ENCODE peak calls at places on chromosome 11, in five cellular contexts. One of them, this sample, is unnamed.

GRCh38 chr11:96217206-96217605 is 125.8 kb downstream of the MAML2 start:
- DNase-seq in stimulated activated CD4-positive, alpha-beta T cell treated with anti-CD3 and anti-CD28 coated beads, TNF-alpha, amount 100 ng/mL, for 4 hours: no peak
- DNase-seq in activated naive CD8-positive, alpha-beta T cell treated with anti-CD3 and anti-CD28 coated beads, Interleukin-2, amount 50 U/mL, for 16 hours: no peak
- DNase-seq in stimulated activated CD8-positive, alpha-beta memory T cell treated with anti-CD3 and anti-CD28 coated beads, Interleukin-2, amount 100 ng/mL, for 1 hour: no peak
- DNase-seq in SW 1271: no peak
- DNase-seq in this sample: no peak

GRCh38 chr11:131810511-131810910 is 440.1 kb downstream of the NTM start:
- DNase-seq in stimulated activated CD4-positive, alpha-beta T cell treated with anti-CD3 and anti-CD28 coated beads, TNF-alpha, amount 100 ng/mL, for 4 hours: no peak
- DNase-seq in activated naive CD8-positive, alpha-beta T cell treated with anti-CD3 and anti-CD28 coated beads, Interleukin-2, amount 50 U/mL, for 16 hours: no peak
- DNase-seq in stimulated activated CD8-positive, alpha-beta memory T cell treated with anti-CD3 and anti-CD28 coated beads, Interleukin-2, amount 100 ng/mL, for 1 hour: no peak
- DNase-seq in SW 1271: no peak
- DNase-seq in this sample: no peak

GRCh38 chr11:77149716-77150392 is 21.8 kb downstream of the MYO7A start:
- DNase-seq in stimulated activated CD4-positive, alpha-beta T cell treated with anti-CD3 and anti-CD28 coated beads, TNF-alpha, amount 100 ng/mL, for 4 hours: no peak
- DNase-seq in activated naive CD8-positive, alpha-beta T cell treated with anti-CD3 and anti-CD28 coated beads, Interleukin-2, amount 50 U/mL, for 16 hours: no peak
- DNase-seq in stimulated activated CD8-positive, alpha-beta memory T cell treated with anti-CD3 and anti-CD28 coated beads, Interleukin-2, amount 100 ng/mL, for 1 hour: no peak
- DNase-seq in SW 1271: no peak
- DNase-seq in this sample: no peak

GRCh38 chr11:57432714-57433163 is 5.8 kb upstream of the SLC43A3 start:
- DNase-seq in stimulated activated CD4-positive, alpha-beta T cell treated with anti-CD3 and anti-CD28 coated beads, TNF-alpha, amount 100 ng/mL, for 4 hours: no peak
- DNase-seq in activated naive CD8-positive, alpha-beta T cell treated with anti-CD3 and anti-CD28 coated beads, Interleukin-2, amount 50 U/mL, for 16 hours: no peak
- DNase-seq in stimulated activated CD8-positive, alpha-beta memory T cell treated with anti-CD3 and anti-CD28 coated beads, Interleukin-2, amount 100 ng/mL, for 1 hour: no peak
- DNase-seq in SW 1271: no peak
- DNase-seq in this sample: peak; percentile 96

GRCh38 chr11:112255075-112255739 is 5.5 kb downstream of the PLET1 start:
- DNase-seq in stimulated activated CD4-positive, alpha-beta T cell treated with anti-CD3 and anti-CD28 coated beads, TNF-alpha, amount 100 ng/mL, for 4 hours: no peak
- DNase-seq in activated naive CD8-positive, alpha-beta T cell treated with anti-CD3 and anti-CD28 coated beads, Interleukin-2, amount 50 U/mL, for 16 hours: no peak
- DNase-seq in stimulated activated CD8-positive, alpha-beta memory T cell treated with anti-CD3 and anti-CD28 coated beads, Interleukin-2, amount 100 ng/mL, for 1 hour: no peak
- DNase-seq in SW 1271: no peak
- DNase-seq in this sample: peak; percentile 61

GRCh38 chr11:67352546-67353316 is 615 bp downstream of the POLD4 start:
- DNase-seq in stimulated activated CD4-positive, alpha-beta T cell treated with anti-CD3 and anti-CD28 coated beads, TNF-alpha, amount 100 ng/mL, for 4 hours: no peak
- DNase-seq in activated naive CD8-positive, alpha-beta T cell treated with anti-CD3 and anti-CD28 coated beads, Interleukin-2, amount 50 U/mL, for 16 hours: no peak
- DNase-seq in stimulated activated CD8-positive, alpha-beta memory T cell treated with anti-CD3 and anti-CD28 coated beads, Interleukin-2, amount 100 ng/mL, for 1 hour: no peak
- DNase-seq in SW 1271: peak; percentile 64
- DNase-seq in this sample: peak; percentile 40

GRCh38 chr11:79371152-79371551 is 69.7 kb downstream of the TENM4 start:
- DNase-seq in stimulated activated CD4-positive, alpha-beta T cell treated with anti-CD3 and anti-CD28 coated beads, TNF-alpha, amount 100 ng/mL, for 4 hours: no peak
- DNase-seq in activated naive CD8-positive, alpha-beta T cell treated with anti-CD3 and anti-CD28 coated beads, Interleukin-2, amount 50 U/mL, for 16 hours: no peak
- DNase-seq in stimulated activated CD8-positive, alpha-beta memory T cell treated with anti-CD3 and anti-CD28 coated beads, Interleukin-2, amount 100 ng/mL, for 1 hour: no peak
- DNase-seq in SW 1271: no peak
- DNase-seq in this sample: no peak

GRCh38 chr11:898160-898517 is 12.5 kb downstream of the CHID1 start:
- DNase-seq in stimulated activated CD4-positive, alpha-beta T cell treated with anti-CD3 and anti-CD28 coated beads, TNF-alpha, amount 100 ng/mL, for 4 hours: no peak
- DNase-seq in activated naive CD8-positive, alpha-beta T cell treated with anti-CD3 and anti-CD28 coated beads, Interleukin-2, amount 50 U/mL, for 16 hours: no peak
- DNase-seq in stimulated activated CD8-positive, alpha-beta memory T cell treated with anti-CD3 and anti-CD28 coated beads, Interleukin-2, amount 100 ng/mL, for 1 hour: no peak
- DNase-seq in SW 1271: peak; percentile 5
- DNase-seq in this sample: no peak

GRCh38 chr11:100761806-100762205 is 74.7 kb downstream of the ARHGAP42 start:
- DNase-seq in stimulated activated CD4-positive, alpha-beta T cell treated with anti-CD3 and anti-CD28 coated beads, TNF-alpha, amount 100 ng/mL, for 4 hours: no peak
- DNase-seq in activated naive CD8-positive, alpha-beta T cell treated with anti-CD3 and anti-CD28 coated beads, Interleukin-2, amount 50 U/mL, for 16 hours: no peak
- DNase-seq in stimulated activated CD8-positive, alpha-beta memory T cell treated with anti-CD3 and anti-CD28 coated beads, Interleukin-2, amount 100 ng/mL, for 1 hour: no peak
- DNase-seq in SW 1271: no peak
- DNase-seq in this sample: no peak

GRCh38 chr11:74535371-74536118 is 42.0 kb upstream of the LIPT2 start:
- DNase-seq in stimulated activated CD4-positive, alpha-beta T cell treated with anti-CD3 and anti-CD28 coated beads, TNF-alpha, amount 100 ng/mL, for 4 hours: no peak
- DNase-seq in activated naive CD8-positive, alpha-beta T cell treated with anti-CD3 and anti-CD28 coated beads, Interleukin-2, amount 50 U/mL, for 16 hours: no peak
- DNase-seq in stimulated activated CD8-positive, alpha-beta memory T cell treated with anti-CD3 and anti-CD28 coated beads, Interleukin-2, amount 100 ng/mL, for 1 hour: no peak
- DNase-seq in SW 1271: no peak
- DNase-seq in this sample: no peak

GRCh38 chr11:1508491-1508891 is 21.9 kb upstream of the MOB2 start:
- DNase-seq in stimulated activated CD4-positive, alpha-beta T cell treated with anti-CD3 and anti-CD28 coated beads, TNF-alpha, amount 100 ng/mL, for 4 hours: no peak
- DNase-seq in activated naive CD8-positive, alpha-beta T cell treated with anti-CD3 and anti-CD28 coated beads, Interleukin-2, amount 50 U/mL, for 16 hours: no peak
- DNase-seq in stimulated activated CD8-positive, alpha-beta memory T cell treated with anti-CD3 and anti-CD28 coated beads, Interleukin-2, amount 100 ng/mL, for 1 hour: no peak
- DNase-seq in SW 1271: no peak
- DNase-seq in this sample: no peak

GRCh38 chr11:46291441-46292143 is 14.1 kb downstream of the CREB3L1 start:
- DNase-seq in stimulated activated CD4-positive, alpha-beta T cell treated with anti-CD3 and anti-CD28 coated beads, TNF-alpha, amount 100 ng/mL, for 4 hours: no peak
- DNase-seq in activated naive CD8-positive, alpha-beta T cell treated with anti-CD3 and anti-CD28 coated beads, Interleukin-2, amount 50 U/mL, for 16 hours: no peak
- DNase-seq in stimulated activated CD8-positive, alpha-beta memory T cell treated with anti-CD3 and anti-CD28 coated beads, Interleukin-2, amount 100 ng/mL, for 1 hour: no peak
- DNase-seq in SW 1271: no peak
- DNase-seq in this sample: no peak

GRCh38 chr11:84886344-84886743 is 740.8 kb downstream of the DLG2 start:
- DNase-seq in stimulated activated CD4-positive, alpha-beta T cell treated with anti-CD3 and anti-CD28 coated beads, TNF-alpha, amount 100 ng/mL, for 4 hours: no peak
- DNase-seq in activated naive CD8-positive, alpha-beta T cell treated with anti-CD3 and anti-CD28 coated beads, Interleukin-2, amount 50 U/mL, for 16 hours: no peak
- DNase-seq in stimulated activated CD8-positive, alpha-beta memory T cell treated with anti-CD3 and anti-CD28 coated beads, Interleukin-2, amount 100 ng/mL, for 1 hour: no peak
- DNase-seq in SW 1271: no peak
- DNase-seq in this sample: no peak

GRCh38 chr11:133504906-133505305 is 27.4 kb downstream of the OPCML start:
- DNase-seq in stimulated activated CD4-positive, alpha-beta T cell treated with anti-CD3 and anti-CD28 coated beads, TNF-alpha, amount 100 ng/mL, for 4 hours: no peak
- DNase-seq in activated naive CD8-positive, alpha-beta T cell treated with anti-CD3 and anti-CD28 coated beads, Interleukin-2, amount 50 U/mL, for 16 hours: no peak
- DNase-seq in stimulated activated CD8-positive, alpha-beta memory T cell treated with anti-CD3 and anti-CD28 coated beads, Interleukin-2, amount 100 ng/mL, for 1 hour: no peak
- DNase-seq in SW 1271: no peak
- DNase-seq in this sample: no peak

GRCh38 chr11:9717040-9717357 is 53.1 kb downstream of the SWAP70 start:
- DNase-seq in stimulated activated CD4-positive, alpha-beta T cell treated with anti-CD3 and anti-CD28 coated beads, TNF-alpha, amount 100 ng/mL, for 4 hours: no peak
- DNase-seq in activated naive CD8-positive, alpha-beta T cell treated with anti-CD3 and anti-CD28 coated beads, Interleukin-2, amount 50 U/mL, for 16 hours: no peak
- DNase-seq in stimulated activated CD8-positive, alpha-beta memory T cell treated with anti-CD3 and anti-CD28 coated beads, Interleukin-2, amount 100 ng/mL, for 1 hour: no peak
- DNase-seq in SW 1271: no peak
- DNase-seq in this sample: no peak

GRCh38 chr11:2548596-2548995 is 103.8 kb downstream of the KCNQ1 start:
- DNase-seq in stimulated activated CD4-positive, alpha-beta T cell treated with anti-CD3 and anti-CD28 coated beads, TNF-alpha, amount 100 ng/mL, for 4 hours: no peak
- DNase-seq in activated naive CD8-positive, alpha-beta T cell treated with anti-CD3 and anti-CD28 coated beads, Interleukin-2, amount 50 U/mL, for 16 hours: no peak
- DNase-seq in stimulated activated CD8-positive, alpha-beta memory T cell treated with anti-CD3 and anti-CD28 coated beads, Interleukin-2, amount 100 ng/mL, for 1 hour: no peak
- DNase-seq in SW 1271: no peak
- DNase-seq in this sample: no peak

GRCh38 chr11:108370990-108371389 is 96.3 kb downstream of the C11orf65 start:
- DNase-seq in stimulated activated CD4-positive, alpha-beta T cell treated with anti-CD3 and anti-CD28 coated beads, TNF-alpha, amount 100 ng/mL, for 4 hours: no peak
- DNase-seq in activated naive CD8-positive, alpha-beta T cell treated with anti-CD3 and anti-CD28 coated beads, Interleukin-2, amount 50 U/mL, for 16 hours: no peak
- DNase-seq in stimulated activated CD8-positive, alpha-beta memory T cell treated with anti-CD3 and anti-CD28 coated beads, Interleukin-2, amount 100 ng/mL, for 1 hour: no peak
- DNase-seq in SW 1271: no peak
- DNase-seq in this sample: no peak

GRCh38 chr11:116256155-116256554 is 516.6 kb downstream of the BUD13 start:
- DNase-seq in stimulated activated CD4-positive, alpha-beta T cell treated with anti-CD3 and anti-CD28 coated beads, TNF-alpha, amount 100 ng/mL, for 4 hours: no peak
- DNase-seq in activated naive CD8-positive, alpha-beta T cell treated with anti-CD3 and anti-CD28 coated beads, Interleukin-2, amount 50 U/mL, for 16 hours: no peak
- DNase-seq in stimulated activated CD8-positive, alpha-beta memory T cell treated with anti-CD3 and anti-CD28 coated beads, Interleukin-2, amount 100 ng/mL, for 1 hour: no peak
- DNase-seq in SW 1271: no peak
- DNase-seq in this sample: no peak

GRCh38 chr11:10044618-10045017 is 249.4 kb downstream of the SBF2 start:
- DNase-seq in stimulated activated CD4-positive, alpha-beta T cell treated with anti-CD3 and anti-CD28 coated beads, TNF-alpha, amount 100 ng/mL, for 4 hours: no peak
- DNase-seq in activated naive CD8-positive, alpha-beta T cell treated with anti-CD3 and anti-CD28 coated beads, Interleukin-2, amount 50 U/mL, for 16 hours: no peak
- DNase-seq in stimulated activated CD8-positive, alpha-beta memory T cell treated with anti-CD3 and anti-CD28 coated beads, Interleukin-2, amount 100 ng/mL, for 1 hour: no peak
- DNase-seq in SW 1271: no peak
- DNase-seq in this sample: peak; percentile 24

GRCh38 chr11:45056529-45056928 is 89.9 kb upstream of the PRDM11 start:
- DNase-seq in stimulated activated CD4-positive, alpha-beta T cell treated with anti-CD3 and anti-CD28 coated beads, TNF-alpha, amount 100 ng/mL, for 4 hours: no peak
- DNase-seq in activated naive CD8-positive, alpha-beta T cell treated with anti-CD3 and anti-CD28 coated beads, Interleukin-2, amount 50 U/mL, for 16 hours: no peak
- DNase-seq in stimulated activated CD8-positive, alpha-beta memory T cell treated with anti-CD3 and anti-CD28 coated beads, Interleukin-2, amount 100 ng/mL, for 1 hour: no peak
- DNase-seq in SW 1271: no peak
- DNase-seq in this sample: no peak

GRCh38 chr11:66080055-66080817 is 10.2 kb downstream of the PACS1 start:
- DNase-seq in stimulated activated CD4-positive, alpha-beta T cell treated with anti-CD3 and anti-CD28 coated beads, TNF-alpha, amount 100 ng/mL, for 4 hours: peak; percentile 50
- DNase-seq in activated naive CD8-positive, alpha-beta T cell treated with anti-CD3 and anti-CD28 coated beads, Interleukin-2, amount 50 U/mL, for 16 hours: no peak
- DNase-seq in stimulated activated CD8-positive, alpha-beta memory T cell treated with anti-CD3 and anti-CD28 coated beads, Interleukin-2, amount 100 ng/mL, for 1 hour: peak; percentile 54
- DNase-seq in SW 1271: peak; percentile 23
- DNase-seq in this sample: peak; percentile 53

GRCh38 chr11:110128161-110128560 is 35.0 kb downstream of the ZC3H12C start:
- DNase-seq in stimulated activated CD4-positive, alpha-beta T cell treated with anti-CD3 and anti-CD28 coated beads, TNF-alpha, amount 100 ng/mL, for 4 hours: no peak
- DNase-seq in activated naive CD8-positive, alpha-beta T cell treated with anti-CD3 and anti-CD28 coated beads, Interleukin-2, amount 50 U/mL, for 16 hours: no peak
- DNase-seq in stimulated activated CD8-positive, alpha-beta memory T cell treated with anti-CD3 and anti-CD28 coated beads, Interleukin-2, amount 100 ng/mL, for 1 hour: no peak
- DNase-seq in SW 1271: no peak
- DNase-seq in this sample: no peak

GRCh38 chr11:21385669-21386068 is 716.3 kb downstream of the NELL1 start:
- DNase-seq in stimulated activated CD4-positive, alpha-beta T cell treated with anti-CD3 and anti-CD28 coated beads, TNF-alpha, amount 100 ng/mL, for 4 hours: no peak
- DNase-seq in activated naive CD8-positive, alpha-beta T cell treated with anti-CD3 and anti-CD28 coated beads, Interleukin-2, amount 50 U/mL, for 16 hours: no peak
- DNase-seq in stimulated activated CD8-positive, alpha-beta memory T cell treated with anti-CD3 and anti-CD28 coated beads, Interleukin-2, amount 100 ng/mL, for 1 hour: no peak
- DNase-seq in SW 1271: no peak
- DNase-seq in this sample: no peak

GRCh38 chr11:80748207-80748606 is 1307.4 kb upstream of the TENM4 start:
- DNase-seq in stimulated activated CD4-positive, alpha-beta T cell treated with anti-CD3 and anti-CD28 coated beads, TNF-alpha, amount 100 ng/mL, for 4 hours: no peak
- DNase-seq in activated naive CD8-positive, alpha-beta T cell treated with anti-CD3 and anti-CD28 coated beads, Interleukin-2, amount 50 U/mL, for 16 hours: no peak
- DNase-seq in stimulated activated CD8-positive, alpha-beta memory T cell treated with anti-CD3 and anti-CD28 coated beads, Interleukin-2, amount 100 ng/mL, for 1 hour: no peak
- DNase-seq in SW 1271: no peak
- DNase-seq in this sample: no peak

GRCh38 chr11:101003468-101003867 is 126.1 kb downstream of the PGR start:
- DNase-seq in stimulated activated CD4-positive, alpha-beta T cell treated with anti-CD3 and anti-CD28 coated beads, TNF-alpha, amount 100 ng/mL, for 4 hours: no peak
- DNase-seq in activated naive CD8-positive, alpha-beta T cell treated with anti-CD3 and anti-CD28 coated beads, Interleukin-2, amount 50 U/mL, for 16 hours: no peak
- DNase-seq in stimulated activated CD8-positive, alpha-beta memory T cell treated with anti-CD3 and anti-CD28 coated beads, Interleukin-2, amount 100 ng/mL, for 1 hour: no peak
- DNase-seq in SW 1271: peak; percentile 37
- DNase-seq in this sample: no peak

GRCh38 chr11:13035711-13036110 is 26.6 kb downstream of the RASSF10 start:
- DNase-seq in stimulated activated CD4-positive, alpha-beta T cell treated with anti-CD3 and anti-CD28 coated beads, TNF-alpha, amount 100 ng/mL, for 4 hours: no peak
- DNase-seq in activated naive CD8-positive, alpha-beta T cell treated with anti-CD3 and anti-CD28 coated beads, Interleukin-2, amount 50 U/mL, for 16 hours: no peak
- DNase-seq in stimulated activated CD8-positive, alpha-beta memory T cell treated with anti-CD3 and anti-CD28 coated beads, Interleukin-2, amount 100 ng/mL, for 1 hour: no peak
- DNase-seq in SW 1271: no peak
- DNase-seq in this sample: no peak

GRCh38 chr11:46612326-46612725 is 4.7 kb downstream of the HARBI1 start:
- DNase-seq in stimulated activated CD4-positive, alpha-beta T cell treated with anti-CD3 and anti-CD28 coated beads, TNF-alpha, amount 100 ng/mL, for 4 hours: no peak
- DNase-seq in activated naive CD8-positive, alpha-beta T cell treated with anti-CD3 and anti-CD28 coated beads, Interleukin-2, amount 50 U/mL, for 16 hours: no peak
- DNase-seq in stimulated activated CD8-positive, alpha-beta memory T cell treated with anti-CD3 and anti-CD28 coated beads, Interleukin-2, amount 100 ng/mL, for 1 hour: no peak
- DNase-seq in SW 1271: no peak
- DNase-seq in this sample: no peak

GRCh38 chr11:11387906-11388305 is 34.9 kb upstream of the CSNK2A3 start:
- DNase-seq in stimulated activated CD4-positive, alpha-beta T cell treated with anti-CD3 and anti-CD28 coated beads, TNF-alpha, amount 100 ng/mL, for 4 hours: no peak
- DNase-seq in activated naive CD8-positive, alpha-beta T cell treated with anti-CD3 and anti-CD28 coated beads, Interleukin-2, amount 50 U/mL, for 16 hours: no peak
- DNase-seq in stimulated activated CD8-positive, alpha-beta memory T cell treated with anti-CD3 and anti-CD28 coated beads, Interleukin-2, amount 100 ng/mL, for 1 hour: no peak
- DNase-seq in SW 1271: no peak
- DNase-seq in this sample: no peak

GRCh38 chr11:14894657-14895598 is 2.9 kb upstream of the CYP2R1 start:
- DNase-seq in stimulated activated CD4-positive, alpha-beta T cell treated with anti-CD3 and anti-CD28 coated beads, TNF-alpha, amount 100 ng/mL, for 4 hours: no peak
- DNase-seq in activated naive CD8-positive, alpha-beta T cell treated with anti-CD3 and anti-CD28 coated beads, Interleukin-2, amount 50 U/mL, for 16 hours: no peak
- DNase-seq in stimulated activated CD8-positive, alpha-beta memory T cell treated with anti-CD3 and anti-CD28 coated beads, Interleukin-2, amount 100 ng/mL, for 1 hour: no peak
- DNase-seq in SW 1271: no peak
- DNase-seq in this sample: peak; percentile 92

GRCh38 chr11:47104337-47104950 is 72.2 kb downstream of the ARFGAP2 start:
- DNase-seq in stimulated activated CD4-positive, alpha-beta T cell treated with anti-CD3 and anti-CD28 coated beads, TNF-alpha, amount 100 ng/mL, for 4 hours: no peak
- DNase-seq in activated naive CD8-positive, alpha-beta T cell treated with anti-CD3 and anti-CD28 coated beads, Interleukin-2, amount 50 U/mL, for 16 hours: no peak
- DNase-seq in stimulated activated CD8-positive, alpha-beta memory T cell treated with anti-CD3 and anti-CD28 coated beads, Interleukin-2, amount 100 ng/mL, for 1 hour: no peak
- DNase-seq in SW 1271: no peak
- DNase-seq in this sample: no peak

GRCh38 chr11:117829369-117829725 is 4.8 kb upstream of the FXYD2 start:
- DNase-seq in stimulated activated CD4-positive, alpha-beta T cell treated with anti-CD3 and anti-CD28 coated beads, TNF-alpha, amount 100 ng/mL, for 4 hours: no peak
- DNase-seq in activated naive CD8-positive, alpha-beta T cell treated with anti-CD3 and anti-CD28 coated beads, Interleukin-2, amount 50 U/mL, for 16 hours: no peak
- DNase-seq in stimulated activated CD8-positive, alpha-beta memory T cell treated with anti-CD3 and anti-CD28 coated beads, Interleukin-2, amount 100 ng/mL, for 1 hour: no peak
- DNase-seq in SW 1271: no peak
- DNase-seq in this sample: no peak

This sample was measured in MV-4-11.